ENCODE peak calls at places on chromosome 13, in nine cellular contexts. One of them, this sample, is unnamed.

GRCh38 chr13:52832268-52832667 is 16.2 kb downstream of the PCDH8 start:
- DNase-seq in NCI-H345: peak; percentile 93
- DNase-seq in cardiac fibroblast: no peak
- DNase-seq in COLO829: no peak
- DNase-seq in naive thymus-derived CD8-positive, alpha-beta T cell: no peak
- DNase-seq in A549: no peak
- DNase-seq in activated CD4-positive, alpha-beta T cell treated with anti-CD3 and anti-CD28 coated beads, Interleukin-2, amount 10 ng/mL, durations not matched to agents 7 days and 5 days: no peak
- DNase-seq in GOT3: no peak
- DNase-seq in BJ: no peak
- DNase-seq in this sample: no peak

GRCh38 chr13:99308481-99309087 is 1.4 kb upstream of the GPR183 start:
- DNase-seq in A549: no peak
- DNase-seq in COLO829: no peak
- DNase-seq in GOT3: no peak
- DNase-seq in BJ: peak; percentile 53
- DNase-seq in cardiac fibroblast: peak; percentile 58
- DNase-seq in activated CD4-positive, alpha-beta T cell treated with anti-CD3 and anti-CD28 coated beads, Interleukin-2, amount 10 ng/mL, durations not matched to agents 7 days and 5 days: no peak
- DNase-seq in naive thymus-derived CD8-positive, alpha-beta T cell: no peak
- DNase-seq in NCI-H345: no peak
- DNase-seq in this sample: no peak

GRCh38 chr13:39415003-39415402 is 188.0 kb downstream of the LHFPL6 start:
- DNase-seq in cardiac fibroblast: peak; percentile 96
- DNase-seq in naive thymus-derived CD8-positive, alpha-beta T cell: no peak
- DNase-seq in COLO829: peak; percentile 43
- DNase-seq in A549: no peak
- DNase-seq in GOT3: no peak
- DNase-seq in activated CD4-positive, alpha-beta T cell treated with anti-CD3 and anti-CD28 coated beads, Interleukin-2, amount 10 ng/mL, durations not matched to agents 7 days and 5 days: no peak
- DNase-seq in NCI-H345: no peak
- DNase-seq in BJ: no peak
- DNase-seq in this sample: no peak

GRCh38 chr13:112638157-112638750 is 50.3 kb upstream of the TUBGCP3 start:
- DNase-seq in A549: no peak
- DNase-seq in activated CD4-positive, alpha-beta T cell treated with anti-CD3 and anti-CD28 coated beads, Interleukin-2, amount 10 ng/mL, durations not matched to agents 7 days and 5 days: peak; percentile 24
- DNase-seq in BJ: no peak
- DNase-seq in cardiac fibroblast: no peak
- DNase-seq in COLO829: no peak
- DNase-seq in NCI-H345: no peak
- DNase-seq in GOT3: no peak
- DNase-seq in naive thymus-derived CD8-positive, alpha-beta T cell: no peak
- DNase-seq in this sample: no peak

GRCh38 chr13:98848736-98849135 is 96.3 kb upstream of the SLC15A1 start:
- DNase-seq in A549: no peak
- DNase-seq in COLO829: no peak
- DNase-seq in GOT3: no peak
- DNase-seq in cardiac fibroblast: no peak
- DNase-seq in BJ: no peak
- DNase-seq in activated CD4-positive, alpha-beta T cell treated with anti-CD3 and anti-CD28 coated beads, Interleukin-2, amount 10 ng/mL, durations not matched to agents 7 days and 5 days: no peak
- DNase-seq in NCI-H345: no peak
- DNase-seq in naive thymus-derived CD8-positive, alpha-beta T cell: no peak
- DNase-seq in this sample: no peak

GRCh38 chr13:24671367-24672117 is 8.7 kb upstream of the ATP12A start:
- DNase-seq in A549: peak; percentile 54
- DNase-seq in NCI-H345: peak; percentile 64
- DNase-seq in GOT3: peak; percentile 38
- DNase-seq in BJ: peak; percentile 85
- DNase-seq in naive thymus-derived CD8-positive, alpha-beta T cell: no peak
- DNase-seq in activated CD4-positive, alpha-beta T cell treated with anti-CD3 and anti-CD28 coated beads, Interleukin-2, amount 10 ng/mL, durations not matched to agents 7 days and 5 days: peak; percentile 29
- DNase-seq in cardiac fibroblast: peak; percentile 89
- DNase-seq in COLO829: peak; percentile 87
- DNase-seq in this sample: peak; percentile 55

GRCh38 chr13:30744056-30744684 is 8.8 kb downstream of the ALOX5AP start:
- DNase-seq in COLO829: no peak
- DNase-seq in cardiac fibroblast: no peak
- DNase-seq in activated CD4-positive, alpha-beta T cell treated with anti-CD3 and anti-CD28 coated beads, Interleukin-2, amount 10 ng/mL, durations not matched to agents 7 days and 5 days: peak; percentile 91
- DNase-seq in NCI-H345: no peak
- DNase-seq in naive thymus-derived CD8-positive, alpha-beta T cell: peak; percentile 52
- DNase-seq in GOT3: no peak
- DNase-seq in A549: peak; percentile 25
- DNase-seq in BJ: no peak
- DNase-seq in this sample: peak; percentile 51

GRCh38 chr13:97781891-97782305 is 171.6 kb upstream of the IPO5 start:
- DNase-seq in naive thymus-derived CD8-positive, alpha-beta T cell: no peak
- DNase-seq in activated CD4-positive, alpha-beta T cell treated with anti-CD3 and anti-CD28 coated beads, Interleukin-2, amount 10 ng/mL, durations not matched to agents 7 days and 5 days: no peak
- DNase-seq in cardiac fibroblast: peak; percentile 74
- DNase-seq in COLO829: no peak
- DNase-seq in BJ: no peak
- DNase-seq in NCI-H345: no peak
- DNase-seq in GOT3: no peak
- DNase-seq in A549: no peak
- DNase-seq in this sample: no peak

GRCh38 chr13:103876571-103876970 is 810.4 kb upstream of the SLC10A2 start:
- DNase-seq in GOT3: no peak
- DNase-seq in cardiac fibroblast: no peak
- DNase-seq in A549: no peak
- DNase-seq in BJ: peak; percentile 19
- DNase-seq in activated CD4-positive, alpha-beta T cell treated with anti-CD3 and anti-CD28 coated beads, Interleukin-2, amount 10 ng/mL, durations not matched to agents 7 days and 5 days: no peak
- DNase-seq in COLO829: no peak
- DNase-seq in NCI-H345: no peak
- DNase-seq in naive thymus-derived CD8-positive, alpha-beta T cell: no peak
- DNase-seq in this sample: no peak

GRCh38 chr13:44884076-44884729 is 105.1 kb downstream of the NUFIP1 start:
- DNase-seq in COLO829: no peak
- DNase-seq in GOT3: no peak
- DNase-seq in A549: no peak
- DNase-seq in cardiac fibroblast: peak; percentile 81
- DNase-seq in activated CD4-positive, alpha-beta T cell treated with anti-CD3 and anti-CD28 coated beads, Interleukin-2, amount 10 ng/mL, durations not matched to agents 7 days and 5 days: no peak
- DNase-seq in naive thymus-derived CD8-positive, alpha-beta T cell: no peak
- DNase-seq in BJ: peak; percentile 31
- DNase-seq in NCI-H345: no peak
- DNase-seq in this sample: no peak

GRCh38 chr13:33466262-33466661 is 180.7 kb upstream of the STARD13 start:
- DNase-seq in A549: no peak
- DNase-seq in activated CD4-positive, alpha-beta T cell treated with anti-CD3 and anti-CD28 coated beads, Interleukin-2, amount 10 ng/mL, durations not matched to agents 7 days and 5 days: no peak
- DNase-seq in COLO829: no peak
- DNase-seq in cardiac fibroblast: no peak
- DNase-seq in naive thymus-derived CD8-positive, alpha-beta T cell: no peak
- DNase-seq in BJ: no peak
- DNase-seq in NCI-H345: no peak
- DNase-seq in GOT3: no peak
- DNase-seq in this sample: no peak

GRCh38 chr13:102597029-102598015 is 536 bp downstream of the TPP2 start:
- DNase-seq in NCI-H345: no peak
- DNase-seq in GOT3: no peak
- DNase-seq in naive thymus-derived CD8-positive, alpha-beta T cell: no peak
- DNase-seq in COLO829: no peak
- DNase-seq in activated CD4-positive, alpha-beta T cell treated with anti-CD3 and anti-CD28 coated beads, Interleukin-2, amount 10 ng/mL, durations not matched to agents 7 days and 5 days: peak; percentile 17
- DNase-seq in BJ: no peak
- DNase-seq in cardiac fibroblast: peak; percentile 24
- DNase-seq in A549: no peak
- DNase-seq in this sample: no peak

GRCh38 chr13:65656740-65657329 is 1573.3 kb downstream of the PCDH9 start:
- DNase-seq in naive thymus-derived CD8-positive, alpha-beta T cell: no peak
- DNase-seq in COLO829: no peak
- DNase-seq in BJ: no peak
- DNase-seq in activated CD4-positive, alpha-beta T cell treated with anti-CD3 and anti-CD28 coated beads, Interleukin-2, amount 10 ng/mL, durations not matched to agents 7 days and 5 days: no peak
- DNase-seq in GOT3: no peak
- DNase-seq in A549: peak; percentile 0
- DNase-seq in cardiac fibroblast: peak; percentile 43
- DNase-seq in NCI-H345: no peak
- DNase-seq in this sample: no peak

GRCh38 chr13:94658926-94659649 is 53.3 kb downstream of the SOX21 start:
- DNase-seq in activated CD4-positive, alpha-beta T cell treated with anti-CD3 and anti-CD28 coated beads, Interleukin-2, amount 10 ng/mL, durations not matched to agents 7 days and 5 days: no peak
- DNase-seq in naive thymus-derived CD8-positive, alpha-beta T cell: no peak
- DNase-seq in GOT3: no peak
- DNase-seq in NCI-H345: no peak
- DNase-seq in cardiac fibroblast: no peak
- DNase-seq in COLO829: no peak
- DNase-seq in BJ: no peak
- DNase-seq in A549: peak; percentile 5
- DNase-seq in this sample: no peak

GRCh38 chr13:46551410-46552301 is 1.3 kb upstream of the LRCH1 start:
- DNase-seq in BJ: no peak
- DNase-seq in activated CD4-positive, alpha-beta T cell treated with anti-CD3 and anti-CD28 coated beads, Interleukin-2, amount 10 ng/mL, durations not matched to agents 7 days and 5 days: peak; percentile 55
- DNase-seq in GOT3: peak; percentile 13
- DNase-seq in cardiac fibroblast: peak; percentile 80
- DNase-seq in COLO829: peak; percentile 66
- DNase-seq in NCI-H345: peak; percentile 77
- DNase-seq in A549: peak; percentile 51
- DNase-seq in naive thymus-derived CD8-positive, alpha-beta T cell: peak; percentile 52
- DNase-seq in this sample: peak; percentile 82

GRCh38 chr13:114049626-114050101 is 75.8 kb upstream of the C13orf46 start:
- DNase-seq in activated CD4-positive, alpha-beta T cell treated with anti-CD3 and anti-CD28 coated beads, Interleukin-2, amount 10 ng/mL, durations not matched to agents 7 days and 5 days: no peak
- DNase-seq in NCI-H345: no peak
- DNase-seq in BJ: no peak
- DNase-seq in naive thymus-derived CD8-positive, alpha-beta T cell: no peak
- DNase-seq in COLO829: no peak
- DNase-seq in cardiac fibroblast: no peak
- DNase-seq in A549: no peak
- DNase-seq in GOT3: no peak
- DNase-seq in this sample: no peak

GRCh38 chr13:31073859-31074718 is 87.6 kb downstream of the HSPH1 start:
- DNase-seq in A549: no peak
- DNase-seq in naive thymus-derived CD8-positive, alpha-beta T cell: no peak
- DNase-seq in NCI-H345: no peak
- DNase-seq in COLO829: no peak
- DNase-seq in BJ: no peak
- DNase-seq in activated CD4-positive, alpha-beta T cell treated with anti-CD3 and anti-CD28 coated beads, Interleukin-2, amount 10 ng/mL, durations not matched to agents 7 days and 5 days: peak; percentile 18
- DNase-seq in GOT3: no peak
- DNase-seq in cardiac fibroblast: peak; percentile 44
- DNase-seq in this sample: no peak

GRCh38 chr13:29021311-29021710 is 201.2 kb downstream of the MTUS2 start:
- DNase-seq in cardiac fibroblast: no peak
- DNase-seq in activated CD4-positive, alpha-beta T cell treated with anti-CD3 and anti-CD28 coated beads, Interleukin-2, amount 10 ng/mL, durations not matched to agents 7 days and 5 days: no peak
- DNase-seq in NCI-H345: no peak
- DNase-seq in GOT3: no peak
- DNase-seq in A549: no peak
- DNase-seq in COLO829: no peak
- DNase-seq in BJ: no peak
- DNase-seq in naive thymus-derived CD8-positive, alpha-beta T cell: no peak
- DNase-seq in this sample: no peak

GRCh38 chr13:41465215-41465907 is 8.0 kb downstream of the RGCC start:
- DNase-seq in activated CD4-positive, alpha-beta T cell treated with anti-CD3 and anti-CD28 coated beads, Interleukin-2, amount 10 ng/mL, durations not matched to agents 7 days and 5 days: peak; percentile 95
- DNase-seq in COLO829: no peak
- DNase-seq in GOT3: no peak
- DNase-seq in cardiac fibroblast: peak; percentile 62
- DNase-seq in NCI-H345: no peak
- DNase-seq in A549: no peak
- DNase-seq in naive thymus-derived CD8-positive, alpha-beta T cell: peak; percentile 77
- DNase-seq in BJ: peak; percentile 31
- DNase-seq in this sample: peak; percentile 59

This sample was measured in ureter.